ENCODE peak calls at places on chromosomes 6 and 20, in seven cellular contexts. E is fibroblast of pulmonary artery, S is sigmoid colon, M is OCI-LY7, G is fibroblast of the aortic adventitia, B is breast epithelium, W is brain microvascular endothelial cell. Q is an unnamed sample.

GRCh38 chr6:90168693-90169131 is 127.9 kb downstream of the BACH2 start:
- DNase-seq in E (peak), S (no peak), M (no peak), G (peak), B (no peak), W (peak), Q (peak)

GRCh38 chr6:18327621-18328548 is 59.3 kb upstream of the RNF144B start:
- DNase-seq in E (peak), S (peak), M (peak), G (peak), B (no peak), W (no peak), Q (no peak)

GRCh38 chr6:165967768-165968408 is 199.8 kb downstream of the TBXT start:
- DNase-seq in E (no peak), S (no peak), M (no peak), G (no peak), B (no peak), W (no peak), Q (no peak)

GRCh38 chr6:156883497-156884252 is 106.5 kb downstream of the ARID1B start:
- DNase-seq in E (no peak), S (no peak), M (peak), G (no peak), B (no peak), W (no peak), Q (peak)

GRCh38 chr6:125910518-125910917 is 46.1 kb upstream of the HINT3 start:
- DNase-seq in E (peak), S (no peak), M (no peak), G (no peak), B (no peak), W (no peak), Q (peak)

GRCh38 chr6:43735642-43736199 is 34.3 kb upstream of the VEGFA start:
- DNase-seq in E (no peak), S (peak), M (no peak), G (no peak), B (no peak), W (no peak), Q (no peak)

GRCh38 chr20:19786311-19786710 is 28.3 kb downstream of the RIN2 start:
- DNase-seq in E (peak), S (peak), M (no peak), G (peak), B (peak), W (peak), Q (peak)

GRCh38 chr20:9408422-9409300 is 105.7 kb upstream of the LAMP5 start:
- DNase-seq in E (peak), S (no peak), M (no peak), G (peak), B (no peak), W (peak), Q (peak)

GRCh38 chr20:10508060-10508459 is 73.0 kb downstream of the SLX4IP start:
- DNase-seq in E (peak), S (peak), M (no peak), G (peak), B (no peak), W (no peak), Q (peak)

GRCh38 chr20:53736122-53736756 is 142.6 kb upstream of the ZNF217 start:
- DNase-seq in E (peak), S (no peak), M (no peak), G (no peak), B (no peak), W (no peak), Q (no peak)

GRCh38 chr6:56953597-56954388 is 1.1 kb upstream of the BEND6 start:
- DNase-seq in E (no peak), S (no peak), M (no peak), G (peak), B (no peak), W (no peak), Q (peak)

GRCh38 chr6:169982461-169983386 is 231.3 kb downstream of the ERMARD start:
- DNase-seq in E (no peak), S (peak), M (no peak), G (no peak), B (no peak), W (no peak), Q (no peak)

GRCh38 chr6:19434065-19434464 is 403.1 kb upstream of the ID4 start:
- DNase-seq in E (no peak), S (no peak), M (no peak), G (no peak), B (no peak), W (no peak), Q (no peak)

GRCh38 chr20:42949865-42950264 is 239.8 kb downstream of the PTPRT start:
- DNase-seq in E (no peak), S (no peak), M (no peak), G (no peak), B (no peak), W (no peak), Q (no peak)

GRCh38 chr20:44011251-44011940 is 96.7 kb downstream of the TOX2 start:
- DNase-seq in E (no peak), S (no peak), M (no peak), G (no peak), B (no peak), W (no peak), Q (no peak)

GRCh38 chr6:143159001-143159400 is 98.3 kb downstream of the AIG1 start:
- DNase-seq in E (no peak), S (no peak), M (no peak), G (peak), B (no peak), W (no peak), Q (no peak)

GRCh38 chr6:111880181-111880944 is 7.1 kb upstream of the FYN start:
- DNase-seq in E (peak), S (no peak), M (no peak), G (peak), B (no peak), W (no peak), Q (peak)

GRCh38 chr6:18468162-18468843 is 81.2 kb downstream of the RNF144B start:
- DNase-seq in E (no peak), S (no peak), M (no peak), G (no peak), B (no peak), W (no peak), Q (no peak)

GRCh38 chr6:116705917-116706316 is 24.9 kb downstream of the KPNA5 start:
- DNase-seq in E (no peak), S (no peak), M (no peak), G (no peak), B (no peak), W (no peak), Q (no peak)

GRCh38 chr6:3119040-3119723 is 671 bp downstream of the BPHL start:
- DNase-seq in E (peak), S (no peak), M (no peak), G (peak), B (no peak), W (peak), Q (peak)

GRCh38 chr6:150336708-150337107 is 32.1 kb upstream of the IYD start:
- DNase-seq in E (no peak), S (no peak), M (no peak), G (no peak), B (no peak), W (no peak), Q (no peak)

GRCh38 chr6:8707956-8708772 is 272.8 kb upstream of the SLC35B3 start:
- DNase-seq in E (peak), S (no peak), M (peak), G (no peak), B (peak), W (no peak), Q (peak)

GRCh38 chr6:128491643-128492206 is 28.7 kb downstream of the PTPRK start:
- DNase-seq in E (peak), S (no peak), M (no peak), G (peak), B (peak), W (peak), Q (peak)

GRCh38 chr6:41176189-41176588 is 13.3 kb upstream of the TREM2 start:
- DNase-seq in E (no peak), S (no peak), M (no peak), G (no peak), B (no peak), W (no peak), Q (no peak)

GRCh38 chr6:53888931-53889330 is 94.1 kb downstream of the LRRC1 start:
- DNase-seq in E (no peak), S (no peak), M (no peak), G (peak), B (no peak), W (no peak), Q (peak)

DNA sequence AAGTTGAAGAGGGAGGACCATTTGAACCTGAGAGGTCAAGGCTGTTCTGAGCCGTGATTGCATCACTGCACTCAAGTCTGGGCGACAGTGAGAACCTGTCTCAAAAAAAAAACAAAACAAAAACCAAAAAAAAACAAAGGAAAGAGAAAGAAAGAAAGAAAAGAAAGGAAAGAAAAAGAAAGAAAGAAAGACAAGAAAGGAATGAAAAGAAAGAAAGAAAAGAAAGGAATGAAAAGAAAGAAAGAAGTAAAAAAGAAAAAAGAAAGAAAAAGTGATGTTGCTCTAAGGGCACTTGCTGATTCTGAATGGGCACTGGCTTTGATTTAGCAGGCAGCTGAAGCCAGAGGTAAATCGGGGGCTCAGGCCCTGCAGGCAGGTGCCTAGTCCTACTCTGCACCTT is 161.0 kb downstream of the MCHR2 start:
- DNase-seq in E (no peak), S (no peak), M (no peak), G (no peak), B (no peak), W (no peak), Q (no peak)
- TF ChIP-seq CTCF in E (no peak), S (no peak), M (no peak), G (no peak), B (no peak), W (no peak), Q (no peak)

DNA sequence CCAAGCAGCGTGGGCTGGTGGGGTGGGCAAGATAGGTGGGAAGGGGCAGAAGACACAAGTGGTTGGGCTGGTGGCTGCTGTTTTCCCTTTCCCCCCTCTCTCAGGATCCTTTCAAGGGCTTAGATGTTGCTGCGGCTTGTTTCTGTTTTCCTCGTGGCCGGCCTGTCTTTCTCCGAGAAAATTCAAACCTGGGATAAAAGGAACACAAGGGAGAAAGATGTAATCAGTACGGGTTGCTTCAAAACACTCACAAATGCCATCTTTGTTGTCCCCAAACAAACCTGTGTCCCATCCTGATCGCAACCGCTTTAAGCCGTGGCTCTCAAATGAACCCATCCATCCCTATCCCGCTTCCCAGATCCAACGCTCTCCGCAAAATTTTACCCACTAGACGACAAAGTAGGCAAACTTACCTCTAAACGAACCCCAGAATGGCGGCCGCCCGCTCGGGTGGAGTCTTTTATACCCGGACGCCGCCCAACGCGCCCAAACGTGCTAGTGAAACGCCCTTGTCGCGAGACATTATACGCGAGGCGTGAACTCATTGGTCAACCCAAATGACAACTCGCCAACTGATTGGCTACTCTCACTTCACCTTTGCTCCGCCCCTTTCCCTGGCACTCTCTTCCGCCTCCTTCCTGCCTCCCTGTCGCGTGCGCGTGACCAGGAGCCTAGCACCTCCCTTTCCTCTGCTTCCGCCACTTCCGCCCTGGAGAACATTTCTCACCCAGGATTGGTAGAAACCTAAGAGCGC is at the start of gene PPP1R10:
- DNase-seq in E (peak), S (peak), M (peak), G (peak), B (peak), W (peak), Q (peak)
- H3K4me3 ChIP-seq in E (peak), S (peak), M (peak), G (peak), B (peak), W (peak), Q (peak)

DNA sequence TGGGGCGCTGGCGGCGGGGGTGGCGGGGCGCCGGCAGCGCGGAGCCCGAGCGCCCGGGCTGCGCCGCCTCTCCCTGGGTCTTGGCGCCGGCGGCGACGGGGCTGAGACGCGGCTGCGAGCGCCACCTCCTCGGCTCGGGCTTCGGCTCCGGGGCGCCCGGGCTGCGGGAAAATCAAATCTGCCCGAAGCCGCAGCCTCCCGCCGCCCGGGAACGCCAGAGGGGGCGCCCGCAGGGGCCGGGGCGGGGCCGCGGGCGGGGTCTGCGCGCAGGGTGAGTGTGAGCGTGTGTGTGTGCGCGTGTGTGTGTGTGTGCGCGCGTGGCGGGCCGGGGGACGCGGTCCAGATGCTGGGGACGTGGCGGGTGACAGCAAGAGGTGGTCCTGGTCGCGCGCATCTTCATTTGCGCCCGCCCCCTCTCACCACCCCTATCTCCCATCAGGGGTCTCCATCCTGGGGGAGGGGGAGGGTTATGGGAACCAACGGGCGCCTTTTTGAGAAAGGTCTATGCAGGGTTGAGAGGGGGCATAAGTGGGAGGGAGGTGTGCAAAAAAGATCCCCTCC is 655 bp upstream of the CPNE5 start:
- DNase-seq in E (no peak), S (no peak), M (peak), G (peak), B (no peak), W (no peak), Q (no peak)
- TF ChIP-seq CTCF in E (no peak), S (no peak), M (peak), G (no peak), B (no peak), W (peak), Q (no peak)

GRCh38 chr6:71262914-71263313 is 25.7 kb upstream of the OGFRL1 start:
- DNase-seq in E (no peak), S (no peak), M (no peak), G (no peak), B (no peak), W (no peak), Q (no peak)
- H3K4me3 ChIP-seq in E (no peak), S (no peak), M (no peak), G (no peak), B (peak), W (no peak), Q (no peak)

DNA sequence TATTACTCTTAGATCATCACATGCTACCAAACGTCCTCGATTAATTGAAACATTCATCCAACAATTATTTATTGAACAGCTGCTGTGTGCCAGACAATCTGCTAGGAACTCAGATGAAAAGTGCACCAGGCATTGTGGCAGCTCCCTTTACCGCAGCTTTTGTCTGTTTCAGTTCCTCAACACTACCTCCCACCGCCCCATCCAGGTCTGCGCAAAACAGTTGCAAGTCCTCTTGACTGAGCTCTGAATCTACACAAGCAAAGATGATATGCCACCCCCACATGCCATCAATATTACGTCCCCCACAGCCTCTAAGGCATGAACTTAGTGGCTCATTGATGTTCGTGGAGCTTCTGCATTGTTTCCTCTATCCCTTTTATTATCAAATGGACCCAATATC is 1094.5 kb upstream of the MAP3K7 start:
- DNase-seq in E (no peak), S (no peak), M (no peak), G (no peak), B (no peak), W (no peak), Q (no peak)
- TF ChIP-seq CTCF in E (no peak), S (no peak), M (no peak), G (no peak), B (no peak), W (no peak), Q (no peak)

DNA sequence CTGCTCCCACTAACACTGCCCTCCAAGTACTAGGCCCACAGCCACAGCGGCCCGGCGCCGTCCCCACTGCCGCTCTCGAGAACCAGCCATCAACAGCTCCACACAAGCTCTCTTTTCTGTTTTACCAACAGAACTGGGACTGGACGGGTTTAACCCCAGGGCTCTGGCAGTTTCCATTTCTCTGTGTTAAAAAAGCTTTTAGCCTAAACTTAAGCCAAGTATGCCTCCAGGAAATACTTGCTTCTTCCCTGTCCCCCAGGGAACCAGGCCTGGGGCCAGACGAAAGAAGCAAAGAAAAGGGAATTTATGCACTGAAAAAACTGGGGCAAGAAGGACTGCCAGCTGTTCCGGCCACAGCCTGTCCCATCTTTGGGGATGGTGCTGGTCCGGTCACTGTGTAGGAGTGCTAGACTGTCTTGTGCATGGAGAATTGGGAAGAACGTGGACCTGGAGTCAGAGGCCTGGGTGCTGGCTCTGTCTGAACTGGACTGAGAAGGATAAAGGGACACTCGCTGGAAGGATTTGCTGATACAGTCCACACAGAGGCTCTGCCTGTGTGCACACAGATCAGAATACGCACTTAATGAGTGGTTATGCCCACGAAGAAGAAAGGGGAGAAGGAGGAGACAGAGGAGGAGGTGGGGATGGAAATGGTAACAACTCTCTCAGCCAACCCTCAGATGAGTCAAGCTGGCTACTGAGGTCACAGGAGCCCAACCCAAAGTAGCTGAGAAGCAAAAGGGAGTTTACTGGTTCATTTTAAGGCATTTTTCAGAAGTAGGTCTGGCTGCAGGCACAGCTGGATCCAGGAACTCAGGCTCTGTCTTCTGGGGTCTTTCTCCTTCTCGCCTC is 254.4 kb upstream of the PMEPA1 start:
- DNase-seq in E (no peak), S (no peak), M (no peak), G (no peak), B (no peak), W (no peak), Q (peak)
- H3K4me3 ChIP-seq in E (no peak), S (no peak), M (no peak), G (no peak), B (no peak), W (no peak), Q (no peak)

GRCh38 chr6:25136879-25137278 is 142.3 kb upstream of the CARMIL1 start:
- DNase-seq in E (peak), S (no peak), M (no peak), G (peak), B (no peak), W (no peak), Q (peak)

GRCh38 chr6:25138697-25139051 is 140.5 kb upstream of the CARMIL1 start:
- DNase-seq in E (peak), S (no peak), M (peak), G (peak), B (no peak), W (no peak), Q (no peak)

GRCh38 chr6:25137497-25137896 is 141.7 kb upstream of the CARMIL1 start:
- DNase-seq in E (no peak), S (no peak), M (peak), G (peak), B (no peak), W (no peak), Q (peak)

GRCh38 chr6:25142506-25142905 is 136.7 kb upstream of the CARMIL1 start:
- DNase-seq in E (no peak), S (no peak), M (no peak), G (no peak), B (no peak), W (no peak), Q (no peak)

GRCh38 chr6:25138024-25138696 is 141.0 kb upstream of the CARMIL1 start:
- DNase-seq in E (peak), S (peak), M (peak), G (peak), B (peak), W (peak), Q (peak)
- TF ChIP-seq CTCF in E (peak), S (no peak), M (peak), G (peak), B (no peak), W (peak), Q (peak)

DNA sequence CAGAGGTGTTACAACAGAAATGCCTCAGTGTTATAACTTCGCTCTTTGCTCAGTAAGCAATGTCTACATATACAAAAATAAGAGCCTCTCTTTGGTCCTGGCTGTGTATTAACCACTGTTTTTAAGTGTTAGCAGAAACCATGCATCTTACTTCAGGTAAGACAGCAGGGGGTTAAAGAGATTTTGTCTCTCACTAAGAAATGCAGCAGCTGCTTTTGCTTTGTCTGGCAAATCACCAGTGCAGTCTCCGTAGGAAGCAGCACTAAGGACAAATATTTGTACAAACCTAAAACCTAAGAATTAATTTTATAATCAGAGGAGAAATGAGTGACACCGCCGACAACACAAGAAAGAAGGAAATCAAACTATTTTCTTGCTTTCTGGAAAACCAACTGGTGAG is 758 bp downstream of the SMIM28 start:
- DNase-seq in E (no peak), S (no peak), M (no peak), G (no peak), B (no peak), W (no peak), Q (no peak)
- H3K4me3 ChIP-seq in E (no peak), S (no peak), M (no peak), G (no peak), B (no peak), W (no peak), Q (no peak)